ENCODE peak calls at places on chromosomes 6 and 20, in five cellular contexts. One of them, this sample, is unnamed.

GRCh38 chr20:14580426-14581074 is 243.1 kb upstream of the FLRT3 start:
- DNase-seq in heart left ventricle: no peak
- DNase-seq in activated CD4-positive, alpha-beta T cell treated with anti-CD3 and anti-CD28 coated beads, Interleukin-2, amount 50 U/mL, for 1 hour: no peak
- DNase-seq in A549: no peak
- DNase-seq in stimulated activated CD4-positive, alpha-beta T cell treated with anti-CD3 and anti-CD28 coated beads, TNF-alpha, amount 100 ng/mL, for 4 hours: no peak
- DNase-seq in this sample: no peak

GRCh38 chr6:138598562-138599173 is 99.4 kb upstream of the NHSL1 start:
- DNase-seq in A549: no peak
- DNase-seq in stimulated activated CD4-positive, alpha-beta T cell treated with anti-CD3 and anti-CD28 coated beads, TNF-alpha, amount 100 ng/mL, for 4 hours: no peak
- DNase-seq in heart left ventricle: no peak
- DNase-seq in activated CD4-positive, alpha-beta T cell treated with anti-CD3 and anti-CD28 coated beads, Interleukin-2, amount 50 U/mL, for 1 hour: no peak
- DNase-seq in this sample: no peak

GRCh38 chr6:52953911-52954839 is 40.9 kb downstream of the GSTA4 start:
- DNase-seq in A549: no peak
- DNase-seq in stimulated activated CD4-positive, alpha-beta T cell treated with anti-CD3 and anti-CD28 coated beads, TNF-alpha, amount 100 ng/mL, for 4 hours: no peak
- DNase-seq in activated CD4-positive, alpha-beta T cell treated with anti-CD3 and anti-CD28 coated beads, Interleukin-2, amount 50 U/mL, for 1 hour: no peak
- DNase-seq in heart left ventricle: no peak
- DNase-seq in this sample: no peak

GRCh38 chr20:8388146-8388545 is 256.1 kb downstream of the PLCB1 start:
- DNase-seq in activated CD4-positive, alpha-beta T cell treated with anti-CD3 and anti-CD28 coated beads, Interleukin-2, amount 50 U/mL, for 1 hour: no peak
- DNase-seq in stimulated activated CD4-positive, alpha-beta T cell treated with anti-CD3 and anti-CD28 coated beads, TNF-alpha, amount 100 ng/mL, for 4 hours: no peak
- DNase-seq in heart left ventricle: no peak
- DNase-seq in A549: no peak
- DNase-seq in this sample: no peak

GRCh38 chr20:20338133-20338730 is 29.7 kb upstream of the INSM1 start:
- DNase-seq in heart left ventricle: no peak
- DNase-seq in activated CD4-positive, alpha-beta T cell treated with anti-CD3 and anti-CD28 coated beads, Interleukin-2, amount 50 U/mL, for 1 hour: no peak
- DNase-seq in stimulated activated CD4-positive, alpha-beta T cell treated with anti-CD3 and anti-CD28 coated beads, TNF-alpha, amount 100 ng/mL, for 4 hours: no peak
- DNase-seq in A549: no peak
- DNase-seq in this sample: no peak

GRCh38 chr6:33315753-33316602 is 1.6 kb downstream of the ZBTB22 start:
- DNase-seq in activated CD4-positive, alpha-beta T cell treated with anti-CD3 and anti-CD28 coated beads, Interleukin-2, amount 50 U/mL, for 1 hour: no peak
- DNase-seq in A549: no peak
- DNase-seq in stimulated activated CD4-positive, alpha-beta T cell treated with anti-CD3 and anti-CD28 coated beads, TNF-alpha, amount 100 ng/mL, for 4 hours: no peak
- DNase-seq in heart left ventricle: no peak
- DNase-seq in this sample: no peak

GRCh38 chr6:40344566-40345185 is 242.5 kb downstream of the LRFN2 start:
- DNase-seq in heart left ventricle: no peak
- DNase-seq in activated CD4-positive, alpha-beta T cell treated with anti-CD3 and anti-CD28 coated beads, Interleukin-2, amount 50 U/mL, for 1 hour: no peak
- DNase-seq in stimulated activated CD4-positive, alpha-beta T cell treated with anti-CD3 and anti-CD28 coated beads, TNF-alpha, amount 100 ng/mL, for 4 hours: no peak
- DNase-seq in A549: no peak
- DNase-seq in this sample: no peak

GRCh38 chr6:17292600-17293133 is 11.5 kb downstream of the RBM24 start:
- DNase-seq in activated CD4-positive, alpha-beta T cell treated with anti-CD3 and anti-CD28 coated beads, Interleukin-2, amount 50 U/mL, for 1 hour: no peak
- DNase-seq in A549: no peak
- DNase-seq in heart left ventricle: no peak
- DNase-seq in stimulated activated CD4-positive, alpha-beta T cell treated with anti-CD3 and anti-CD28 coated beads, TNF-alpha, amount 100 ng/mL, for 4 hours: no peak
- DNase-seq in this sample: no peak

GRCh38 chr6:33744001-33744848 is 2.5 kb downstream of the IP6K3 start:
- DNase-seq in A549: peak
- DNase-seq in activated CD4-positive, alpha-beta T cell treated with anti-CD3 and anti-CD28 coated beads, Interleukin-2, amount 50 U/mL, for 1 hour: peak
- DNase-seq in stimulated activated CD4-positive, alpha-beta T cell treated with anti-CD3 and anti-CD28 coated beads, TNF-alpha, amount 100 ng/mL, for 4 hours: peak
- DNase-seq in heart left ventricle: peak
- DNase-seq in this sample: peak

GRCh38 chr6:166005846-166006592 is 161.6 kb downstream of the TBXT start:
- DNase-seq in activated CD4-positive, alpha-beta T cell treated with anti-CD3 and anti-CD28 coated beads, Interleukin-2, amount 50 U/mL, for 1 hour: no peak
- DNase-seq in stimulated activated CD4-positive, alpha-beta T cell treated with anti-CD3 and anti-CD28 coated beads, TNF-alpha, amount 100 ng/mL, for 4 hours: no peak
- DNase-seq in heart left ventricle: peak
- DNase-seq in A549: peak
- DNase-seq in this sample: no peak

GRCh38 chr6:132764370-132764769 is 6.7 kb upstream of the VNN2 start:
- DNase-seq in activated CD4-positive, alpha-beta T cell treated with anti-CD3 and anti-CD28 coated beads, Interleukin-2, amount 50 U/mL, for 1 hour: no peak
- DNase-seq in heart left ventricle: peak
- DNase-seq in stimulated activated CD4-positive, alpha-beta T cell treated with anti-CD3 and anti-CD28 coated beads, TNF-alpha, amount 100 ng/mL, for 4 hours: no peak
- DNase-seq in A549: peak
- DNase-seq in this sample: no peak

GRCh38 chr6:48817714-48818113 is 645.3 kb downstream of the MMUT start:
- DNase-seq in heart left ventricle: no peak
- DNase-seq in activated CD4-positive, alpha-beta T cell treated with anti-CD3 and anti-CD28 coated beads, Interleukin-2, amount 50 U/mL, for 1 hour: no peak
- DNase-seq in stimulated activated CD4-positive, alpha-beta T cell treated with anti-CD3 and anti-CD28 coated beads, TNF-alpha, amount 100 ng/mL, for 4 hours: no peak
- DNase-seq in A549: no peak
- DNase-seq in this sample: no peak

GRCh38 chr20:13649548-13649947 is 10.8 kb upstream of the TASP1 start:
- DNase-seq in heart left ventricle: peak
- DNase-seq in stimulated activated CD4-positive, alpha-beta T cell treated with anti-CD3 and anti-CD28 coated beads, TNF-alpha, amount 100 ng/mL, for 4 hours: no peak
- DNase-seq in activated CD4-positive, alpha-beta T cell treated with anti-CD3 and anti-CD28 coated beads, Interleukin-2, amount 50 U/mL, for 1 hour: no peak
- DNase-seq in A549: no peak
- DNase-seq in this sample: no peak

GRCh38 chr6:52389264-52389625 is 27.3 kb downstream of the PAQR8 start:
- DNase-seq in heart left ventricle: no peak
- DNase-seq in A549: no peak
- DNase-seq in stimulated activated CD4-positive, alpha-beta T cell treated with anti-CD3 and anti-CD28 coated beads, TNF-alpha, amount 100 ng/mL, for 4 hours: no peak
- DNase-seq in activated CD4-positive, alpha-beta T cell treated with anti-CD3 and anti-CD28 coated beads, Interleukin-2, amount 50 U/mL, for 1 hour: no peak
- DNase-seq in this sample: no peak

GRCh38 chr6:37074053-37074827 is 68.8 kb downstream of the FGD2 start:
- DNase-seq in heart left ventricle: no peak
- DNase-seq in activated CD4-positive, alpha-beta T cell treated with anti-CD3 and anti-CD28 coated beads, Interleukin-2, amount 50 U/mL, for 1 hour: no peak
- DNase-seq in stimulated activated CD4-positive, alpha-beta T cell treated with anti-CD3 and anti-CD28 coated beads, TNF-alpha, amount 100 ng/mL, for 4 hours: no peak
- DNase-seq in A549: no peak
- DNase-seq in this sample: no peak

GRCh38 chr6:7446644-7447325 is 57.2 kb downstream of the RIOK1 start:
- DNase-seq in activated CD4-positive, alpha-beta T cell treated with anti-CD3 and anti-CD28 coated beads, Interleukin-2, amount 50 U/mL, for 1 hour: no peak
- DNase-seq in heart left ventricle: no peak
- DNase-seq in stimulated activated CD4-positive, alpha-beta T cell treated with anti-CD3 and anti-CD28 coated beads, TNF-alpha, amount 100 ng/mL, for 4 hours: no peak
- DNase-seq in A549: no peak
- DNase-seq in this sample: no peak

GRCh38 chr6:109236140-109237081 is 141.1 kb downstream of the CEP57L1 start:
- DNase-seq in stimulated activated CD4-positive, alpha-beta T cell treated with anti-CD3 and anti-CD28 coated beads, TNF-alpha, amount 100 ng/mL, for 4 hours: no peak
- DNase-seq in A549: no peak
- DNase-seq in activated CD4-positive, alpha-beta T cell treated with anti-CD3 and anti-CD28 coated beads, Interleukin-2, amount 50 U/mL, for 1 hour: no peak
- DNase-seq in heart left ventricle: no peak
- DNase-seq in this sample: peak

GRCh38 chr6:168155193-168155592 is 76.2 kb upstream of the FRMD1 start:
- DNase-seq in A549: peak
- DNase-seq in activated CD4-positive, alpha-beta T cell treated with anti-CD3 and anti-CD28 coated beads, Interleukin-2, amount 50 U/mL, for 1 hour: no peak
- DNase-seq in stimulated activated CD4-positive, alpha-beta T cell treated with anti-CD3 and anti-CD28 coated beads, TNF-alpha, amount 100 ng/mL, for 4 hours: no peak
- DNase-seq in heart left ventricle: no peak
- DNase-seq in this sample: no peak

GRCh38 chr6:125749864-125750691 is 646 bp downstream of the HEY2 start:
- DNase-seq in heart left ventricle: peak
- DNase-seq in A549: no peak
- DNase-seq in stimulated activated CD4-positive, alpha-beta T cell treated with anti-CD3 and anti-CD28 coated beads, TNF-alpha, amount 100 ng/mL, for 4 hours: peak
- DNase-seq in activated CD4-positive, alpha-beta T cell treated with anti-CD3 and anti-CD28 coated beads, Interleukin-2, amount 50 U/mL, for 1 hour: peak
- DNase-seq in this sample: no peak

GRCh38 chr20:33668087-33668790 is 1.5 kb downstream of the ACTL10 start:
- DNase-seq in heart left ventricle: peak
- DNase-seq in stimulated activated CD4-positive, alpha-beta T cell treated with anti-CD3 and anti-CD28 coated beads, TNF-alpha, amount 100 ng/mL, for 4 hours: no peak
- DNase-seq in A549: peak
- DNase-seq in activated CD4-positive, alpha-beta T cell treated with anti-CD3 and anti-CD28 coated beads, Interleukin-2, amount 50 U/mL, for 1 hour: peak
- DNase-seq in this sample: peak

GRCh38 chr20:41623625-41624024 is 5.4 kb upstream of the CHD6 start:
- DNase-seq in activated CD4-positive, alpha-beta T cell treated with anti-CD3 and anti-CD28 coated beads, Interleukin-2, amount 50 U/mL, for 1 hour: no peak
- DNase-seq in heart left ventricle: no peak
- DNase-seq in A549: no peak
- DNase-seq in stimulated activated CD4-positive, alpha-beta T cell treated with anti-CD3 and anti-CD28 coated beads, TNF-alpha, amount 100 ng/mL, for 4 hours: no peak
- DNase-seq in this sample: no peak

GRCh38 chr6:55822815-55823214 is 52.6 kb downstream of the BMP5 start:
- DNase-seq in heart left ventricle: no peak
- DNase-seq in stimulated activated CD4-positive, alpha-beta T cell treated with anti-CD3 and anti-CD28 coated beads, TNF-alpha, amount 100 ng/mL, for 4 hours: no peak
- DNase-seq in activated CD4-positive, alpha-beta T cell treated with anti-CD3 and anti-CD28 coated beads, Interleukin-2, amount 50 U/mL, for 1 hour: no peak
- DNase-seq in A549: no peak
- DNase-seq in this sample: no peak